ENCODE peak calls at places on chromosomes 13 and 19, in five cellular contexts. D, R, T, V and O are unnamed samples.

GRCh38 chr19:56091066-56091490 is 30.0 kb downstream of the ZNF787 start:
- DNase-seq in D (no peak), V (peak; percentile 99), R (no peak), T (no peak), O (no peak)

GRCh38 chr13:63279136-63279535 is 1863.5 kb upstream of the PCDH20 start:
- DNase-seq in V (no peak), T (no peak), R (no peak), D (no peak), O (no peak)

GRCh38 chr13:108402850-108403249 is 133.3 kb downstream of the TNFSF13B start:
- DNase-seq in R (no peak), V (no peak), D (no peak), T (no peak), O (no peak)

GRCh38 chr19:46213156-46213555 is 16.4 kb upstream of the IGFL1 start:
- DNase-seq in T (peak; percentile 59), R (no peak), D (no peak), V (no peak), O (no peak)

GRCh38 chr13:98482476-98483444 is 94.1 kb downstream of the STK24 start:
- DNase-seq in D (peak; percentile 47), T (peak; percentile 79), V (no peak), R (peak; percentile 87), O (no peak)

GRCh38 chr19:16628984-16629691 is 1.1 kb upstream of the MED26 start:
- DNase-seq in T (no peak), D (peak; percentile 55), R (no peak), V (no peak), O (no peak)

GRCh38 chr19:9945319-9945966 is 9.1 kb upstream of the OLFM2 start:
- DNase-seq in V (no peak), D (peak; percentile 91), R (no peak), T (peak; percentile 72), O (peak; percentile 83)

GRCh38 chr13:40261947-40262346 is 404.5 kb downstream of the FOXO1 start:
- DNase-seq in D (no peak), R (no peak), V (no peak), T (no peak), O (no peak)

GRCh38 chr13:75339635-75340374 is 142.2 kb downstream of the TBC1D4 start:
- DNase-seq in T (no peak), D (no peak), V (no peak), R (peak; percentile 16), O (no peak)

GRCh38 chr13:26759907-26760834 is at the start of gene GPR12:
- DNase-seq in D (no peak), R (peak; percentile 49), T (peak; percentile 54), V (no peak), O (no peak)

GRCh38 chr13:32354040-32354439 is 38.7 kb downstream of the BRCA2 start:
- DNase-seq in D (no peak), T (no peak), R (no peak), V (no peak), O (no peak)

GRCh38 chr13:29573190-29573589 is 22.3 kb downstream of the SLC7A1 start:
- DNase-seq in T (peak; percentile 39), V (no peak), R (no peak), D (peak; percentile 57), O (no peak)

GRCh38 chr19:2775556-2776430 is 7.3 kb downstream of the SGTA start:
- DNase-seq in D (peak; percentile 52), R (peak; percentile 81), V (no peak), T (no peak), O (no peak)

GRCh38 chr19:18202759-18203407 is 959 bp downstream of the RAB3A start:
- DNase-seq in R (peak; percentile 84), T (peak; percentile 73), D (no peak), V (no peak), O (no peak)

GRCh38 chr19:8363803-8364771 is at the start of gene ANGPTL4:
- DNase-seq in R (peak; percentile 84), D (peak; percentile 75), T (peak; percentile 87), V (no peak), O (peak; percentile 53)

GRCh38 chr19:47699360-47699917 is 13.8 kb upstream of the EHD2 start:
- DNase-seq in D (no peak), R (peak; percentile 84), V (no peak), T (peak; percentile 92), O (no peak)

GRCh38 chr19:53275480-53275879 is 8.0 kb upstream of the VN1R4 start:
- DNase-seq in D (no peak), T (no peak), R (no peak), V (no peak), O (no peak)

GRCh38 chr19:37251308-37252229 is 33.6 kb downstream of the ZNF383 start:
- DNase-seq in D (peak; percentile 43), R (peak; percentile 79), T (no peak), V (peak; percentile 94), O (peak; percentile 11)

GRCh38 chr13:98537740-98538139 is 39.2 kb downstream of the STK24 start:
- DNase-seq in R (no peak), T (no peak), V (no peak), D (no peak), O (no peak)

GRCh38 chr19:1904385-1905070 is 671 bp upstream of the ADAT3 start:
- DNase-seq in T (peak; percentile 89), V (peak; percentile 90), D (no peak), R (no peak), O (no peak)

GRCh38 chr19:43639507-43640423 is at the start of gene CADM4:
- DNase-seq in T (peak; percentile 82), R (peak; percentile 81), D (no peak), V (no peak), O (no peak)

GRCh38 chr19:19134687-19135158 is 3.6 kb downstream of the TMEM161A start:
- DNase-seq in R (peak; percentile 87), D (no peak), V (no peak), T (peak; percentile 89), O (no peak)

GRCh38 chr19:18507727-18508440 is 14.0 kb downstream of the ELL start:
- DNase-seq in R (no peak), D (no peak), V (no peak), T (no peak), O (no peak)

GRCh38 chr13:65532231-65532630 is 1697.9 kb downstream of the PCDH9 start:
- DNase-seq in R (no peak), D (no peak), V (no peak), T (no peak), O (no peak)
- TF ChIP-seq CTCF in R (no peak), D (no peak), V (no peak), T (no peak), O (no peak)

GRCh38 chr13:109749365-109749764 is 37.0 kb downstream of the IRS2 start:
- DNase-seq in V (no peak), T (no peak), D (no peak), R (no peak), O (no peak)
- H3K4me1 ChIP-seq in V (peaks cover 24% of the 10 kb centered on the region), T (no peaks in the 10 kb centered on the region), D (no peaks in the 10 kb centered on the region), R (peaks cover 2% of the 10 kb centered on the region), O (no peaks in the 10 kb centered on the region)

GRCh38 chr13:106573279-106573831 is 5.4 kb upstream of the ARGLU1 start:
- DNase-seq in R (no peak), D (peak; percentile 66), V (no peak), T (no peak), O (no peak)

GRCh38 chr13:106568225-106569003 is 477 bp upstream of the ARGLU1 start:
- DNase-seq in T (no peak), V (no peak), D (no peak), R (no peak), O (no peak)

GRCh38 chr13:106569233-106570095 is 1.5 kb upstream of the ARGLU1 start:
- DNase-seq in D (no peak), V (no peak), R (no peak), T (no peak), O (no peak)

GRCh38 chr13:106567421-106568224 is at the start of gene ARGLU1:
- DNase-seq in R (peak; percentile 98), D (peak; percentile 91), V (peak; percentile 85), T (peak; percentile 98), O (peak; percentile 43)

GRCh38 chr13:106570354-106570822 is 2.5 kb upstream of the ARGLU1 start:
- DNase-seq in T (peak; percentile 95), R (peak; percentile 91), D (peak; percentile 71), V (no peak), O (peak; percentile 72)
- TF ChIP-seq CTCF in T (no peak), R (no peak), D (no peak), V (no peak), O (no peak)

GRCh38 chr13:46643165-46643777 is 90.3 kb downstream of the LRCH1 start:
- DNase-seq in R (no peak), D (no peak), T (no peak), V (no peak), O (no peak)
- H3K4me1 ChIP-seq in R (peaks cover 43% of the 10 kb centered on the region), D (peaks cover 18% of the 10 kb centered on the region), T (peaks cover 6% of the 10 kb centered on the region), V (no peaks in the 10 kb centered on the region), O (peaks cover 83% of the 10 kb centered on the region)

DNA sequence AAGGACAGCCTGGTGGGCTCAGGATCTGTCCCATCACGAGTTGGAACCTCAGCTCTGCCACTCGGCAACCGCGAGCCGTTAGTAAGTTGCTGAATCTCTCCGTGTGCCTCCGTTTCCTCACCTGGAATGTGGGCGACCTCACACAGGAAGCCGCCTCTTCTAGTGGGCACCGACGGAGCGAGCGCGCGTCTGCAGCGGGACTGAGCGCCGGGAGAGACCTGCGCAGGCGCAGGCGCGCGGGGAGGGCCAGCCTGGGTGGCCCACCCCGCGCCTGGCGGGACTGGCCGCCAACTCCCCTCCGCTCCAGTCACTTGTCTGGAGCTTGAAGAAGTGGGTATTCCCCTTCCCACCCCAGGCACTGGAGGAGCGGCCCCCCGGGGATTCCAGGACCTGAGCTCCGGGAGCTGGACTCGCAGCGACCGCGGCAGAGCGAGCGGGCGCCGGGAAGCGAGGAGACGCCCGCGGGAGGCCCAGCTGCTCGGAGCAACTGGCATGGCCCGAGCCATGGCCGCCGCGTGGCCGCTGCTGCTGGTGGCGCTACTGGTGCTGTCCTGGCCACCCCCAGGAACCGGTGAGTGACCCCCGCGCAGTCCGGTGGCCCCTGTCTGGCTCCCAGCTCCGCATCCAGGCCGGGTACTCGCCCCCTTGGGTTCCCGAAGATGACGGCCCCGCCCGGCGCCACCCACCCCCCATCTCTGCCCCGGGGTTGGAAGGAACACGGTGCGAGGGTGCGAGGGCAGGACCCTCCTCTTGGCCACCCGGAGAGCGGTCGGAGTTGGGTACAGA is at the start of gene PVR:
- DNase-seq in V (peak; percentile 70), D (no peak), T (peak; percentile 88), R (peak; percentile 94), O (peak; percentile 26)
- TF ChIP-seq CTCF in V (no peak), D (no peak), T (peak; percentile 22), R (no peak), O (no peak)